ENCODE peak calls at places on chromosomes 4 and X, in five cellular contexts. L is natural killer cell; D is effector memory CD8-positive, alpha-beta T cell; K is left ventricle myocardium superior; Y is naive thymus-derived CD4-positive, alpha-beta T cell. W is an unnamed sample.

GRCh38 chrX:69988955-69989394 is 60.8 kb downstream of the AWAT2 start:
- ATAC-seq in D (peak), K (peak), Y (no peak), L (no peak), W (no peak)

GRCh38 chr4:47942420-47942819 is 28.0 kb upstream of the NFXL1 start:
- ATAC-seq in Y (no peak), D (no peak), L (no peak), K (no peak), W (no peak)

GRCh38 chrX:149510386-149510785 is 5.3 kb upstream of the IDS start:
- ATAC-seq in K (no peak), L (no peak), D (no peak), Y (peak), W (peak)

GRCh38 chr4:156941940-156942548 is 29.6 kb downstream of the PDGFC start:
- ATAC-seq in L (no peak), Y (no peak), K (peak), D (no peak), W (peak)

GRCh38 chrX:53223068-53223693 is 1.8 kb downstream of the KDM5C start:
- ATAC-seq in Y (no peak), L (no peak), D (no peak), K (no peak), W (no peak)

GRCh38 chr4:185969657-185970056 is 99.3 kb upstream of the TLR3 start:
- ATAC-seq in K (no peak), Y (no peak), L (no peak), D (no peak), W (no peak)

GRCh38 chrX:87518504-87518903 is 902 bp downstream of the KLHL4 start:
- ATAC-seq in D (no peak), Y (no peak), K (no peak), L (no peak), W (no peak)

GRCh38 chr4:184649026-184649970 is at the start of the genes CASP3 and PRIMPOL:
- ATAC-seq in D (peak), Y (peak), K (peak), L (peak), W (peak)

GRCh38 chr4:8763966-8764901 is 107.4 kb downstream of the HMX1 start:
- ATAC-seq in Y (no peak), L (no peak), D (no peak), K (no peak), W (no peak)

GRCh38 chrX:13283512-13283911 is 36.3 kb downstream of the ATXN3L start:
- ATAC-seq in D (no peak), L (no peak), K (no peak), Y (no peak), W (no peak)

GRCh38 chr4:243407-243806 is 61.9 kb downstream of the ZNF732 start:
- ATAC-seq in K (no peak), Y (no peak), D (no peak), L (no peak), W (no peak)

GRCh38 chr4:108830509-108831244 is 67.8 kb upstream of the ETNPPL start:
- ATAC-seq in K (peak), Y (no peak), D (no peak), L (no peak), W (no peak)

GRCh38 chrX:45818913-45819312 is 618.2 kb upstream of the DIPK2B start:
- ATAC-seq in Y (no peak), D (no peak), K (no peak), L (no peak), W (no peak)

GRCh38 chr4:56860781-56861180 is 39.3 kb upstream of the SPINK2 start:
- ATAC-seq in D (no peak), K (no peak), L (no peak), Y (no peak), W (no peak)

GRCh38 chrX:82627568-82627967 is 880.5 kb upstream of the POU3F4 start:
- ATAC-seq in D (no peak), L (peak), Y (no peak), K (no peak), W (no peak)

GRCh38 chr4:26412381-26413372 is 77.6 kb downstream of the CCKAR start:
- ATAC-seq in D (no peak), L (no peak), Y (no peak), K (peak), W (no peak)

GRCh38 chr4:82268826-82269193 is 105.0 kb downstream of the HNRNPD start:
- ATAC-seq in D (no peak), K (no peak), Y (no peak), L (no peak), W (peak)

GRCh38 chr4:121991968-121992367 is 40.1 kb upstream of the TRPC3 start:
- ATAC-seq in Y (no peak), L (no peak), D (no peak), K (no peak), W (no peak)

GRCh38 chrX:75158054-75158453 is 2.0 kb upstream of the ABCB7 start:
- ATAC-seq in K (no peak), L (no peak), Y (no peak), D (no peak), W (no peak)

GRCh38 chrX:46165866-46166265 is 379.4 kb downstream of the ZNF674 start:
- ATAC-seq in Y (no peak), D (no peak), K (no peak), L (no peak), W (no peak)

GRCh38 chrX:56505866-56506265 is 57.6 kb upstream of the UBQLN2 start:
- ATAC-seq in L (no peak), K (no peak), D (no peak), Y (no peak), W (no peak)

W was measured in SK-N-SH treated with all-trans-retinoic acid at 6 μM for 48 hours.